ENCODE peak calls at places on chromosomes 3 and 15, in seven cellular contexts. M, J, Y, N, T, A and I are unnamed samples.

GRCh38 chr3:30012941-30013543 is 593.4 kb upstream of the TGFBR2 start:
- DNase-seq in M (peak), J (peak), Y (peak), N (peak), T (peak), A (peak), I (peak)

GRCh38 chr3:134341391-134341790 is 32.9 kb downstream of the AMOTL2 start:
- DNase-seq in M (no peak), J (no peak), Y (no peak), N (no peak), T (no peak), A (no peak), I (no peak)

GRCh38 chr3:71305246-71306206 is 278.0 kb downstream of the FOXP1 start:
- DNase-seq in M (no peak), J (no peak), Y (no peak), N (no peak), T (peak), A (no peak), I (peak)

GRCh38 chr3:78919021-78919755 is 848.6 kb downstream of the ROBO1 start:
- DNase-seq in M (no peak), J (no peak), Y (no peak), N (no peak), T (peak), A (peak), I (no peak)

GRCh38 chr15:89167267-89168176 is 53.9 kb downstream of the RLBP1 start:
- DNase-seq in M (no peak), J (peak), Y (no peak), N (no peak), T (peak), A (peak), I (no peak)

GRCh38 chr15:66899555-66900350 is 165.6 kb upstream of the SMAD3 start:
- DNase-seq in M (peak), J (no peak), Y (no peak), N (no peak), T (no peak), A (no peak), I (no peak)

GRCh38 chr3:1600206-1600605 is 498.5 kb upstream of the CNTN4 start:
- DNase-seq in M (no peak), J (no peak), Y (no peak), N (no peak), T (no peak), A (no peak), I (no peak)

GRCh38 chr3:71658131-71658530 is 67.1 kb downstream of the EIF4E3 start:
- DNase-seq in M (peak), J (no peak), Y (peak), N (no peak), T (peak), A (peak), I (no peak)

GRCh38 chr15:29278436-29279099 is 8.9 kb upstream of the NSMCE3 start:
- DNase-seq in M (no peak), J (no peak), Y (no peak), N (no peak), T (no peak), A (peak), I (no peak)

GRCh38 chr3:189799366-189799765 is 168.2 kb downstream of the TP63 start:
- DNase-seq in M (no peak), J (no peak), Y (no peak), N (no peak), T (no peak), A (no peak), I (no peak)

GRCh38 chr15:35450492-35450891 is 95.5 kb downstream of the DPH6 start:
- DNase-seq in M (no peak), J (no peak), Y (no peak), N (no peak), T (no peak), A (peak), I (no peak)

GRCh38 chr3:120129718-120130117 is 35.5 kb upstream of the GSK3B start:
- DNase-seq in M (no peak), J (no peak), Y (no peak), N (no peak), T (no peak), A (peak), I (no peak)

GRCh38 chr3:175065492-175065891 is 206.4 kb downstream of the NAALADL2 start:
- DNase-seq in M (no peak), J (no peak), Y (no peak), N (no peak), T (no peak), A (no peak), I (no peak)

GRCh38 chr3:105594219-105594618 is 227.5 kb downstream of the ALCAM start:
- DNase-seq in M (no peak), J (no peak), Y (no peak), N (no peak), T (no peak), A (peak), I (no peak)

GRCh38 chr15:76978522-76979330 is 16.2 kb upstream of the PSTPIP1 start:
- DNase-seq in M (no peak), J (no peak), Y (no peak), N (no peak), T (no peak), A (no peak), I (no peak)

GRCh38 chr3:180961087-180961486 is 28.4 kb downstream of the DNAJC19 start:
- DNase-seq in M (no peak), J (no peak), Y (no peak), N (no peak), T (no peak), A (no peak), I (no peak)

GRCh38 chr3:78754066-78754743 is 1013.6 kb downstream of the ROBO1 start:
- DNase-seq in M (no peak), J (no peak), Y (no peak), N (no peak), T (peak), A (peak), I (no peak)

GRCh38 chr3:95277614-95278013 is 1214.8 kb downstream of the NSUN3 start:
- DNase-seq in M (no peak), J (no peak), Y (no peak), N (no peak), T (no peak), A (no peak), I (no peak)

GRCh38 chr3:66520716-66521115 is 19.9 kb upstream of the LRIG1 start:
- DNase-seq in M (no peak), J (no peak), Y (no peak), N (no peak), T (no peak), A (no peak), I (no peak)

GRCh38 chr15:39581501-39582285 is 814 bp downstream of the THBS1 start:
- DNase-seq in M (peak), J (peak), Y (no peak), N (no peak), T (peak), A (no peak), I (peak)

GRCh38 chr15:51366911-51367310 is 25.5 kb downstream of the GLDN start:
- DNase-seq in M (no peak), J (peak), Y (no peak), N (no peak), T (peak), A (no peak), I (no peak)

GRCh38 chr15:57505949-57506391 is 85.7 kb upstream of the MYZAP start:
- DNase-seq in M (no peak), J (no peak), Y (no peak), N (no peak), T (peak), A (peak), I (no peak)

GRCh38 chr3:82618594-82618993 is 857.1 kb upstream of the GBE1 start:
- DNase-seq in M (no peak), J (no peak), Y (no peak), N (no peak), T (no peak), A (no peak), I (no peak)

GRCh38 chr3:142931222-142931621 is 32.3 kb downstream of the PAQR9 start:
- DNase-seq in M (no peak), J (peak), Y (no peak), N (no peak), T (peak), A (no peak), I (no peak)

GRCh38 chr3:42745291-42745745 is 27.7 kb downstream of the CCDC13 start:
- DNase-seq in M (no peak), J (no peak), Y (no peak), N (no peak), T (no peak), A (no peak), I (no peak)

GRCh38 chr3:16399473-16399872 is 114.0 kb downstream of the RFTN1 start:
- DNase-seq in M (no peak), J (no peak), Y (no peak), N (no peak), T (peak), A (peak), I (no peak)
- TF ChIP-seq CTCF in M (no peak), J (no peak), Y (no peak), N (no peak), T (no peak), A (peak), I (no peak)

DNA sequence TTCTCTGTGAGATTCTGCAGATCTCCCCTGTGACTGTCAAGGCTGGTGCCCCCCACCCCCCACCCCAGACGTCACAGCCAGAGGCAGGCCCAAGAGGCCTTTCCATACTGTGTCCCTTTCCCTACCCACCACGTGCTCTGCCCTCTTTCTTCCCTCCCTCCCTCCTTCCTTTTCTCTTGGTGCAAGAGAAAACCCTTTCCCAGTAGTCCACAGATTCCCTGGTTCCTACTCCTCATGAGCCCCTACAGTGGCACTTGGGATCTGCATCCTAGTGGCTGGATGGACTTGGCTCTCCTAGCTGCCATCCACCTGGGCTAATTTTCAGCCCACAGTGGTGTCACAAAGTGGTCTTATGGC is 35.1 kb downstream of the KLF13 start:
- DNase-seq in M (no peak), J (no peak), Y (no peak), N (no peak), T (no peak), A (no peak), I (no peak)
- TF ChIP-seq CTCF in M (no peak), J (no peak), Y (no peak), N (no peak), T (no peak), A (no peak), I (no peak)

GRCh38 chr15:48855501-48856440 is 22.2 kb upstream of the EID1 start:
- DNase-seq in M (no peak), J (no peak), Y (no peak), N (no peak), T (peak), A (peak), I (no peak)
- TF ChIP-seq CTCF in M (peak), J (no peak), Y (no peak), N (no peak), T (no peak), A (peak), I (peak)

GRCh38 chr3:4985330-4986174 is 6.3 kb downstream of the BHLHE40 start:
- DNase-seq in M (no peak), J (no peak), Y (no peak), N (no peak), T (no peak), A (peak), I (no peak)

GRCh38 chr3:4987374-4988296 is 8.4 kb downstream of the BHLHE40 start:
- DNase-seq in M (no peak), J (no peak), Y (no peak), N (no peak), T (no peak), A (no peak), I (no peak)

GRCh38 chr3:4988815-4989648 is 9.8 kb downstream of the BHLHE40 start:
- DNase-seq in M (no peak), J (no peak), Y (no peak), N (no peak), T (no peak), A (no peak), I (no peak)

GRCh38 chr3:4986175-4986610 is 7.0 kb downstream of the BHLHE40 start:
- DNase-seq in M (no peak), J (no peak), Y (no peak), N (no peak), T (no peak), A (peak), I (no peak)

GRCh38 chr3:4986611-4987373 is 7.6 kb downstream of the BHLHE40 start:
- DNase-seq in M (peak), J (peak), Y (peak), N (peak), T (peak), A (peak), I (peak)
- TF ChIP-seq CTCF in M (no peak), J (no peak), Y (no peak), N (no peak), T (no peak), A (peak), I (no peak)

DNA sequence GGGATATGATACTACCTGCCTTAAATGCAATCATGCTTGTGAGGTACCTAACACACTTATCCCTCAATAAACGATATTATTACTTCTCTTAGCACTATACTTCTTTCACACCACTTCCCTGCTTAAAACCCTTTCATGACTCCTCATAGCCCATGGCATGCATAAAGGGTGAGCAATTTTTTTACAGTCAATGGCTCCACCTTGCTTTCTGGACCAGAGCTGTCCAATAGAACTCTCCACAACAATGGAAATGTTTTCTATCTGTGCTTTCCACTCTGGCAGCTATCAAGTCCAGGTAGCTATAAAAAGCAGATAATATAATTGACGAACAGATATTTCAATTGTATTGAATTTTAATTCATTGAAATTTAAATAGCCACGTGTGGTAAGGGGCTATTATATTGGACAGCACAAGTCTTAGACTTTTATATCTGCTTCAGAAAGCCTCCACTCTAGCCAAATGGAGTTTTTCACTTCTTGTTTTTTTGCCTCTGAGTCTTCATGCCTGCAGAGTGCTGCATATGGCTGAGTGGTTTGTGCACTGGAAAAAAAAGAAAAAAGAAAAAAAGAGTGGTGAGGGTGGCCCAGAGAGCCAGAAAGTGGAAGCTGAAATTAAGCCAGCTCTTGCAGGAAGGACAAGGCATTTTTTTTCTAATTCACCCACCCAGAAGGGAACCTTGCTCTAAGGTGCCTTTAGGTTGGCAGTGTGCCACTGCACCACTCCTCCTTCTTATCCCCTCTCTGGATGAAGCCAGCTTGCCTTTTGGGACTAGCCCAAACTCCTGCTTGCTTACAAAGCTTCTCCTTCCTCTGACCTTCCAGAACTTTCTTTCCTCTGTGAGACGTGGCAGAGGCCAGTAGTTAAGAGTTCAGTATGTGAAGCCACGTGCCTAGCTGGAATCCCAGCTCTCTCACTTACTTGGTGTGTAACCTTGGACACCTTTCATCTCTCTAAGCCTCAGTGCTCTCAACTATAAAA is 239.0 kb upstream of the LRTM1 start:
- DNase-seq in M (no peak), J (no peak), Y (no peak), N (no peak), T (no peak), A (no peak), I (no peak)
- TF ChIP-seq CTCF in M (no peak), J (no peak), Y (no peak), N (no peak), T (no peak), A (no peak), I (no peak)

DNA sequence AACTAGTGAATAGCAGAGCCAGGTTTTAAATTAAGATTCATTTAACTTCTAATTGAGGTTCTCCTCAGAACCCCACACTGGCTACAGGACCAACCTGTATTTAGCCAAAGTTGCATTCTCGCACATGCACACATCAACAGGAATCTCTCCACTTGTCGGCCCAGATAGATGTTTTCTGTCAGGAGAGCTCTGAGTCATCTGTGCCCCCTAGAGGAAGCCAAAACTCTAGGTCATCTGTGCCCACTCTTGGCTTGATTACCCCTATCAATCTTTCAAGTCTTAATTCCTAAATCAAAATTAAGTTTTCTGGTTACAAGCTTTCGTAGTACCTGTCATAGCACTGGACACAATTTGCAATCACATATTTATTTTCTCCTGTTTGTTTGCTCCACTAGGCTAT is 104.9 kb upstream of the EOMES start:
- DNase-seq in M (no peak), J (no peak), Y (no peak), N (no peak), T (no peak), A (no peak), I (no peak)
- TF ChIP-seq CTCF in M (no peak), J (no peak), Y (no peak), N (no peak), T (no peak), A (no peak), I (no peak)

GRCh38 chr3:172630316-172630715 is 80.6 kb downstream of the NCEH1 start:
- DNase-seq in M (no peak), J (no peak), Y (no peak), N (no peak), T (no peak), A (no peak), I (no peak)
- TF ChIP-seq CTCF in M (no peak), J (no peak), Y (no peak), N (no peak), T (no peak), A (no peak), I (no peak)

GRCh38 chr3:127953092-127953491 is 38.1 kb downstream of the KBTBD12 start:
- DNase-seq in M (no peak), J (no peak), Y (no peak), N (no peak), T (no peak), A (no peak), I (no peak)

GRCh38 chr3:127951276-127951675 is 36.2 kb downstream of the KBTBD12 start:
- DNase-seq in M (no peak), J (no peak), Y (no peak), N (no peak), T (no peak), A (no peak), I (no peak)

GRCh38 chr3:127954642-127955041 is 39.6 kb downstream of the KBTBD12 start:
- DNase-seq in M (no peak), J (no peak), Y (no peak), N (no peak), T (no peak), A (no peak), I (no peak)

GRCh38 chr3:127953636-127954035 is 38.6 kb downstream of the KBTBD12 start:
- DNase-seq in M (no peak), J (no peak), Y (no peak), N (no peak), T (no peak), A (peak), I (no peak)

DNA sequence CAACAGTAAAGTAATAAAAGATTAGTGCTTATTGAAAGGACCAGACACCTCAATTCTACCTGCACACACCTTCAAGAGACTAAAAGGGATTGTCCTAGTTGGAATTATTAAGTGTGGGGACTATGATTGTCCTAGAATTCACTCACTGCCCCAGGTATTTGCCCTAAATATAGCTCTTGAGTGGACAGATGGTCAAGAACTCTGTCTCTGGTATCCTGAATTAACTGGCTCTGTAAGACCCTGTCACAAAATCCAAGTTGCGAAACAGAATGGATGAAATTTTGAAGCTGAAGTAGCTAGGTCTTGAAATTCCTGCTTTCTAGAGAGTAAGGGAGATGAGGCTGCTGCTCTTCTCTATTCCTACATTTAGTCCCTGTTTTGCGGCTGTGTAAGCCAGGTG is 34.4 kb downstream of the KBTBD12 start:
- DNase-seq in M (no peak), J (no peak), Y (no peak), N (no peak), T (no peak), A (no peak), I (no peak)
- TF ChIP-seq CTCF in M (no peak), J (no peak), Y (no peak), N (no peak), T (no peak), A (no peak), I (no peak)

GRCh38 chr3:126130081-126130855 is 46.3 kb upstream of the SLC41A3 start:
- DNase-seq in M (peak), J (peak), Y (peak), N (peak), T (peak), A (no peak), I (no peak)

GRCh38 chr3:126127904-126128303 is 44.0 kb upstream of the SLC41A3 start:
- DNase-seq in M (peak), J (no peak), Y (peak), N (peak), T (no peak), A (no peak), I (no peak)

GRCh38 chr3:126128504-126129407 is 44.8 kb upstream of the SLC41A3 start:
- DNase-seq in M (peak), J (no peak), Y (peak), N (peak), T (no peak), A (no peak), I (no peak)

GRCh38 chr3:126130981-126131750 is 47.2 kb upstream of the SLC41A3 start:
- DNase-seq in M (peak), J (no peak), Y (peak), N (peak), T (no peak), A (no peak), I (no peak)

GRCh38 chr3:126129408-126129891 is 45.5 kb upstream of the SLC41A3 start:
- DNase-seq in M (peak), J (no peak), Y (peak), N (peak), T (peak), A (no peak), I (no peak)
- TF ChIP-seq CTCF in M (no peak), J (no peak), Y (no peak), N (no peak), T (no peak), A (no peak), I (no peak)